ENCODE peak calls at places on chromosomes 1 and 21, in four cellular contexts. I is Calu3, G is mucosa of descending colon, V is colonic mucosa. C is an unnamed sample.

GRCh38 chr1:154157520-154158306 is 2.8 kb upstream of the NUP210L start:
- DNase-seq in I (peak), V (no peak), G (no peak), C (no peak)

GRCh38 chr1:173206816-173207595 is at the start of gene TNFSF4:
- DNase-seq in V (peak), I (no peak), G (peak), C (no peak)

GRCh38 chr1:18668750-18669404 is 38.2 kb downstream of the PAX7 start:
- DNase-seq in V (peak), G (peak), I (peak), C (no peak)

GRCh38 chr1:221845650-221846371 is 103.9 kb upstream of the DUSP10 start:
- DNase-seq in I (peak), V (no peak), G (peak), C (no peak)

GRCh38 chr1:94013331-94013925 is 104.2 kb upstream of the GCLM start:
- DNase-seq in I (no peak), G (no peak), V (no peak), C (no peak)

GRCh38 chr1:205543351-205544305 is 39.2 kb downstream of the CDK18 start:
- DNase-seq in V (peak), G (peak), I (peak), C (no peak)

GRCh38 chr1:151067185-151067584 is 3.4 kb upstream of the GABPB2 start:
- DNase-seq in G (no peak), I (no peak), V (no peak), C (no peak)

GRCh38 chr21:37702241-37702640 is 214.0 kb downstream of the KCNJ6 start:
- DNase-seq in V (no peak), I (no peak), G (no peak), C (no peak)

GRCh38 chr1:88890790-88891317 is 513 bp downstream of the GTF2B start:
- DNase-seq in I (peak), G (peak), V (peak), C (no peak)

GRCh38 chr1:242828828-242829227 is 304.3 kb upstream of the PLD5 start:
- DNase-seq in V (no peak), I (no peak), G (no peak), C (no peak)

GRCh38 chr1:80293818-80294217 is 1287.3 kb upstream of the ADGRL4 start:
- DNase-seq in V (no peak), I (no peak), G (no peak), C (no peak)

GRCh38 chr1:237799762-237800474 is 90.8 kb downstream of the ZP4 start:
- DNase-seq in V (peak), G (peak), I (peak), C (no peak)

GRCh38 chr1:6601865-6602668 is 602 bp downstream of the KLHL21 start:
- DNase-seq in G (no peak), I (peak), V (peak), C (peak)

GRCh38 chr1:30512253-30512921 is 211.0 kb downstream of the MATN1 start:
- DNase-seq in G (no peak), V (no peak), I (no peak), C (no peak)

GRCh38 chr1:116676291-116676690 is 8.8 kb upstream of the IGSF3 start:
- DNase-seq in G (no peak), V (no peak), I (no peak), C (no peak)

GRCh38 chr1:196466656-196467055 is 141.6 kb downstream of the KCNT2 start:
- DNase-seq in V (no peak), G (no peak), I (no peak), C (no peak)

GRCh38 chr1:46181343-46182260 is 5.3 kb upstream of the P3R3URF start:
- DNase-seq in G (peak), V (peak), I (no peak), C (no peak)

GRCh38 chr1:24018611-24019580 is 38.8 kb upstream of the SRSF10 start:
- DNase-seq in I (peak), V (peak), G (peak), C (no peak)

GRCh38 chr1:79052829-79053449 is 46.4 kb upstream of the ADGRL4 start:
- DNase-seq in V (no peak), I (no peak), G (no peak), C (no peak)

GRCh38 chr1:95041491-95042165 is 31.1 kb downstream of the ALG14 start:
- DNase-seq in G (no peak), I (peak), V (peak), C (no peak)

GRCh38 chr1:243438815-243439214 is 183.0 kb downstream of the SDCCAG8 start:
- DNase-seq in V (no peak), G (no peak), I (no peak), C (no peak)

GRCh38 chr1:97680460-97680859 is 240.4 kb downstream of the DPYD start:
- DNase-seq in I (no peak), G (no peak), V (no peak), C (no peak)

GRCh38 chr1:2174348-2175054 is 20.1 kb downstream of the FAAP20 start:
- DNase-seq in I (peak), G (peak), V (peak), C (peak)

GRCh38 chr1:109482796-109483638 is 688 bp upstream of the ATXN7L2 start:
- DNase-seq in V (no peak), G (peak), I (no peak), C (peak)

GRCh38 chr1:10399487-10399917 is 638 bp downstream of the PGD start:
- DNase-seq in G (peak), I (no peak), V (no peak), C (peak)

GRCh38 chr21:37562920-37563640 is 196.5 kb downstream of the DYRK1A start:
- DNase-seq in I (peak), G (peak), V (peak), C (peak)

GRCh38 chr1:186838380-186839076 is 9.8 kb downstream of the PLA2G4A start:
- DNase-seq in G (no peak), I (peak), V (no peak), C (no peak)

GRCh38 chr1:108747898-108748297 is 1.4 kb downstream of the STXBP3 start:
- DNase-seq in V (no peak), G (no peak), I (no peak), C (no peak)

GRCh38 chr1:206563367-206563953 is 48.8 kb downstream of the EIF2D start:
- DNase-seq in V (no peak), I (no peak), G (no peak), C (no peak)

GRCh38 chr1:993379-993995 is 6.4 kb downstream of the HES4 start:
- DNase-seq in G (no peak), V (no peak), I (no peak), C (no peak)

GRCh38 chr1:5525597-5526384 is 466.4 kb downstream of the NPHP4 start:
- DNase-seq in V (no peak), G (no peak), I (no peak), C (no peak)

GRCh38 chr1:241934843-241935242 is 22.7 kb upstream of the BECN2 start:
- DNase-seq in V (no peak), I (no peak), G (no peak), C (no peak)

GRCh38 chr1:63817152-63817667 is 43.4 kb downstream of the ROR1 start:
- DNase-seq in V (no peak), I (peak), G (no peak), C (no peak)

GRCh38 chr1:8094481-8095241 is 68.6 kb upstream of the ERRFI1 start:
- DNase-seq in V (peak), G (peak), I (no peak), C (no peak)

GRCh38 chr1:55272994-55273393 is 57.8 kb upstream of the USP24 start:
- DNase-seq in G (no peak), I (no peak), V (no peak), C (no peak)

GRCh38 chr1:116397728-116398127 is 24.7 kb downstream of the ATP1A1 start:
- DNase-seq in V (no peak), G (no peak), I (no peak), C (no peak)

GRCh38 chr1:220577926-220578325 is 50.0 kb downstream of the MARK1 start:
- DNase-seq in V (no peak), G (no peak), I (no peak), C (no peak)

GRCh38 chr1:40784141-40784770 is 669 bp downstream of the KCNQ4 start:
- DNase-seq in I (no peak), G (no peak), V (peak), C (no peak)

GRCh38 chr1:201023517-201023902 is at the start of gene KIF21B:
- DNase-seq in I (peak), V (peak), G (peak), C (peak)

GRCh38 chr1:201026746-201027145 is 3.2 kb upstream of the KIF21B start:
- DNase-seq in V (no peak), I (no peak), G (no peak), C (no peak)

GRCh38 chr1:201026234-201026633 is 2.7 kb upstream of the KIF21B start:
- DNase-seq in I (no peak), V (no peak), G (no peak), C (no peak)

GRCh38 chr1:201024251-201024998 is 911 bp upstream of the KIF21B start:
- DNase-seq in V (no peak), I (no peak), G (no peak), C (no peak)

DNA sequence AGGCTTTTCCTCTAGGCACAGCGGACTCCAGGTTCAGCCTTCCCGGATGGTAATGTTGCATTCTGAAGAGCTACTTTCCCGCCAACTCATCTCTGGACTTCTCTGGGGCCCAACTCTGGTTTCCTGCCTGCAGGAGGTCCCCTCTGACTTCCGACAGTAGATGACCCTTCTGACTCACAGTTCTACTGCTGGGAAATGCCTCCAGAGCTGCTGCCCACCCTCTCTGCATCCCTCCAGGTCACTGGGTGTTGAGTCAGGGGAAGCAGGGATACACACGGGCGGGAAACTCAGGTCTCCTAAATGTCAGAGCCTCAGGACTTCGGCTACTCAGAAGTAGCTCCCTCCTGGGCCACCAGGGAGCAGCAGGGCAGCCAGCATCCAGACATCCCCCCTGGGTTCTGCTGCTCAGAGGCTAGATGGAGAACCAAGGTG is 2.1 kb upstream of the KIF21B start:
- DNase-seq in G (no peak), V (no peak), I (peak), C (no peak)
- TF ChIP-seq CTCF in G (no peak), V (no peak), I (no peak), C (no peak)

DNA sequence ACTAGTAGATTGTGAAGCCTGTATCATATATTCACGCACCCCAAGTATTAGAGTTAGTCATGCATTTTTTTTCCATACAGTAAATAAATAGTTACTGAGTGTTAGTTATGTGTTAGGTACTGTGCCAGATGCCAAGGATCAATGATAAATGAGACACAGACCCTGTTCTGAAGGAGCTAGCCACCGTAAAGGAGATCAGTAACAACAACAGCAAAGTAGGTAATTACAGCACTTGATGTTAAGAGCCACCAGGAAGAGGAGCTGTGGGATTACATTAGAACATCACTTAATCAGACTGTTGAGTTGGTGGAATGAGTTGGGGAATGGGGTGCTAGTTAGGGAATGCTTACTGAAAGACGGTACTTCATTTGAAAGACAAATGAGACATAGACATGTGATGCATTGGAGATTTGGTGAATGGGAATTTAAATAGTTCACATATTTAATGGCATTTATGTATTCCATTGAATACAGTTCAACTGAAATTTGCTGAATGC is 21.0 kb downstream of the PRKAA2 start:
- DNase-seq in V (no peak), I (no peak), G (no peak), C (no peak)
- TF ChIP-seq CTCF in V (no peak), I (no peak), G (no peak), C (no peak)

GRCh38 chr1:16013220-16013907 is 4.5 kb downstream of the HSPB7 start:
- DNase-seq in I (peak), G (peak), V (peak), C (peak)
- TF ChIP-seq CTCF in I (no peak), G (no peak), V (no peak), C (no peak)

DNA sequence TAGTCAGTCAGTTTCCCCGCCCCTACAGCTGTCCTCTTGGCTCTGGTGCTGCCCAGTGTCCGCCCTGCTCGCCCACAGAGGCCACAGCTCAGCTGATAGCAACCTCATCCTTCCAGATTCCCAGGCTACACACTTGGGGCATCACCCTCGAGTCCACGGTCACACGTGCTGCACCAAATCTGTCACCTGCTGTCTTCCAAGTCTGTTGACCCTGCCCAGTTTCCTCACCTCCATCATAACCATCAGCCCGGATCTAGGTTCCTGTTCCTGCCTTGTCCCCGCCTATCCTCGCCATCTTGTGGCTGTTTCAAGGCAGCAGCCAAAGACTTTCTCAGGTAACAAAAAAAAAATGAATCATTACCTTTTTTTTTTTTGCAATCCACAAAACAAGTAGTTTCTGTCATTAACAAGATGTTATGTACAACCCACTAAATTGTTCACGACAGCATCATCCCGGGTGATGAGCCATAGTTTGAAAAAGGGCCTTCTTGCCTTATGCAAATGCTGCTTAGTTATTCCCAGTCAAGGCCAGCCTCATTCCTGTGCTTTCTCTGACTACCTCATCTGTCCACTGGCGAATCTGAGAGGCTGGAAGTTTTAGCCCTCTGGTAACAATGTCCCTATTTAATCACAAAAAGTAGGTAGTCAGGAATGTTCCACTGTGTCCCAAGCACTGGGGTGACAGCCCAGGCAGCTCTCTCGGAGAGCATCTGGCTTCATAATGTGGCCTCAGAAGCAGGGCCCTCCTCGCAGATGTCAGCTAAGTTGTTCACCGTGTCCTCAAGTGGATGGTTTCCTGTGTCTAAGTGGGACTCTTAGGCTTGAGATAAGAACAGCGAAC is 4.9 kb upstream of the MIIP start:
- DNase-seq in G (no peak), I (no peak), V (no peak), C (no peak)
- TF ChIP-seq CTCF in G (no peak), I (no peak), V (no peak), C (no peak)

GRCh38 chr1:211643324-211644212 is 31.9 kb downstream of the NEK2 start:
- DNase-seq in I (peak), G (peak), V (peak), C (no peak)
- TF ChIP-seq CTCF in I (no peak), G (no peak), V (no peak), C (no peak)

DNA sequence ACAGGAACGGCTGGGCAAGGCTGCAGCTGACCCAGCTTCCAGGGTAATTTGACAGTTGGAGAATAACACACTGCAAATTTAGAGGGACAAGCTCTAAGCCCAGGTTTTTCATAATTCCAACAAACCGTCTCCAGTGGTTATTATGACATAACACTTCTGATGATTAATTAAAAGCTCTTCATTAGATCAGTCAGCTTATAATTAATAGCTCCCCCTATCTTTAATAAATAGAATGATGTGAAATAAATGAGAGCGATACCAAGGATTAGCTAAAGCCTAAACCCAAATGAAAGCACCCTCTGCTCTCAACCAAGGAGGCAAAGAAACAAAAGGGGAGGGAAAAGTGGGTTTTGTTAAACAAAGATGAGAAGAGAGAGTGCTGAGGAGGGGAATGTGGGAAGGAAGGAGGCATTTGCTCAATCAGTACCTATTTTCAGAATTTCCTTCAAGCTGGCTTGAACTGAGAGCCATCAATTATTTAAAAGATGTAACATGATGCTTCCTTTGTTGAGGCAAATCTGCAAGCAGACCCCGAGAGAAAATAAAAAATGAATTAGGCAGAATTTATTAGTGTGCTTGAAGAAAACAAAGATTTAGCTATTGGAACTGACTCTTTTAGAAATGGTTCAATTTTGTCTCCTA is 221.8 kb upstream of the ESRRG start:
- DNase-seq in I (no peak), G (no peak), V (no peak), C (no peak)
- TF ChIP-seq CTCF in I (no peak), G (no peak), V (no peak), C (no peak)

C was measured in activated B cell treated with CpG ODN at 0.5 μM for 24 hours.